ENCODE peak calls at places on chromosome 9, in ten cellular contexts. One of them, this sample, is unnamed.

GRCh38 chr9:90054810-90055209 is 450.0 kb downstream of the GADD45G start:
- DNase-seq in MM.1S: no peak
- DNase-seq in GM12865: no peak
- DNase-seq in neuronal stem cell: no peak
- DNase-seq in H7: no peak
- DNase-seq in right lobe of liver: no peak
- DNase-seq in activated CD8-positive, alpha-beta memory T cell treated with anti-CD3 and anti-CD28 coated beads, Interleukin-2, amount 50 U/mL, for 48 hours: no peak
- DNase-seq in left ventricle myocardium inferior: no peak
- DNase-seq in NCI-H1105 treated with DMSO at 0.1 percent for 48 hours: peak
- DNase-seq in endothelial cell: no peak
- DNase-seq in this sample: no peak

GRCh38 chr9:132003904-132004303 is 75.8 kb downstream of the MED27 start:
- DNase-seq in MM.1S: no peak
- DNase-seq in GM12865: no peak
- DNase-seq in neuronal stem cell: no peak
- DNase-seq in H7: peak
- DNase-seq in right lobe of liver: no peak
- DNase-seq in activated CD8-positive, alpha-beta memory T cell treated with anti-CD3 and anti-CD28 coated beads, Interleukin-2, amount 50 U/mL, for 48 hours: no peak
- DNase-seq in left ventricle myocardium inferior: no peak
- DNase-seq in NCI-H1105 treated with DMSO at 0.1 percent for 48 hours: no peak
- DNase-seq in endothelial cell: no peak
- DNase-seq in this sample: no peak

GRCh38 chr9:38708759-38709158 is 11.2 kb downstream of the FAM240B start:
- DNase-seq in MM.1S: no peak
- DNase-seq in GM12865: no peak
- DNase-seq in neuronal stem cell: no peak
- DNase-seq in H7: no peak
- DNase-seq in right lobe of liver: no peak
- DNase-seq in activated CD8-positive, alpha-beta memory T cell treated with anti-CD3 and anti-CD28 coated beads, Interleukin-2, amount 50 U/mL, for 48 hours: no peak
- DNase-seq in left ventricle myocardium inferior: no peak
- DNase-seq in NCI-H1105 treated with DMSO at 0.1 percent for 48 hours: no peak
- DNase-seq in endothelial cell: no peak
- DNase-seq in this sample: no peak

GRCh38 chr9:37778534-37778933 is 6.3 kb downstream of the EXOSC3 start:
- DNase-seq in MM.1S: no peak
- DNase-seq in GM12865: no peak
- DNase-seq in neuronal stem cell: no peak
- DNase-seq in H7: no peak
- DNase-seq in right lobe of liver: no peak
- DNase-seq in activated CD8-positive, alpha-beta memory T cell treated with anti-CD3 and anti-CD28 coated beads, Interleukin-2, amount 50 U/mL, for 48 hours: no peak
- DNase-seq in left ventricle myocardium inferior: no peak
- DNase-seq in NCI-H1105 treated with DMSO at 0.1 percent for 48 hours: no peak
- DNase-seq in endothelial cell: no peak
- DNase-seq in this sample: no peak

GRCh38 chr9:121133104-121133816 is 58.5 kb downstream of the CNTRL start:
- DNase-seq in MM.1S: no peak
- DNase-seq in GM12865: peak
- DNase-seq in neuronal stem cell: no peak
- DNase-seq in H7: no peak
- DNase-seq in right lobe of liver: no peak
- DNase-seq in activated CD8-positive, alpha-beta memory T cell treated with anti-CD3 and anti-CD28 coated beads, Interleukin-2, amount 50 U/mL, for 48 hours: peak
- DNase-seq in left ventricle myocardium inferior: no peak
- DNase-seq in NCI-H1105 treated with DMSO at 0.1 percent for 48 hours: no peak
- DNase-seq in endothelial cell: no peak
- DNase-seq in this sample: no peak

GRCh38 chr9:77908293-77908692 is 123.3 kb downstream of the GNAQ start:
- DNase-seq in MM.1S: no peak
- DNase-seq in GM12865: no peak
- DNase-seq in neuronal stem cell: no peak
- DNase-seq in H7: no peak
- DNase-seq in right lobe of liver: no peak
- DNase-seq in activated CD8-positive, alpha-beta memory T cell treated with anti-CD3 and anti-CD28 coated beads, Interleukin-2, amount 50 U/mL, for 48 hours: no peak
- DNase-seq in left ventricle myocardium inferior: no peak
- DNase-seq in NCI-H1105 treated with DMSO at 0.1 percent for 48 hours: no peak
- DNase-seq in endothelial cell: no peak
- DNase-seq in this sample: no peak

GRCh38 chr9:37944671-37945481 is 40.9 kb upstream of the SLC25A51 start:
- DNase-seq in MM.1S: no peak
- DNase-seq in GM12865: no peak
- DNase-seq in neuronal stem cell: peak
- DNase-seq in H7: no peak
- DNase-seq in right lobe of liver: no peak
- DNase-seq in activated CD8-positive, alpha-beta memory T cell treated with anti-CD3 and anti-CD28 coated beads, Interleukin-2, amount 50 U/mL, for 48 hours: no peak
- DNase-seq in left ventricle myocardium inferior: no peak
- DNase-seq in NCI-H1105 treated with DMSO at 0.1 percent for 48 hours: no peak
- DNase-seq in endothelial cell: no peak
- DNase-seq in this sample: no peak

GRCh38 chr9:137217276-137218211 is 4.5 kb downstream of the RNF208 start:
- DNase-seq in MM.1S: no peak
- DNase-seq in GM12865: no peak
- DNase-seq in neuronal stem cell: no peak
- DNase-seq in H7: peak
- DNase-seq in right lobe of liver: no peak
- DNase-seq in activated CD8-positive, alpha-beta memory T cell treated with anti-CD3 and anti-CD28 coated beads, Interleukin-2, amount 50 U/mL, for 48 hours: no peak
- DNase-seq in left ventricle myocardium inferior: peak
- DNase-seq in NCI-H1105 treated with DMSO at 0.1 percent for 48 hours: peak
- DNase-seq in endothelial cell: peak
- DNase-seq in this sample: no peak

GRCh38 chr9:35553670-35554543 is 51.2 kb upstream of the TESK1 start:
- DNase-seq in MM.1S: peak
- DNase-seq in GM12865: peak
- DNase-seq in neuronal stem cell: peak
- DNase-seq in H7: peak
- DNase-seq in right lobe of liver: no peak
- DNase-seq in activated CD8-positive, alpha-beta memory T cell treated with anti-CD3 and anti-CD28 coated beads, Interleukin-2, amount 50 U/mL, for 48 hours: no peak
- DNase-seq in left ventricle myocardium inferior: peak
- DNase-seq in NCI-H1105 treated with DMSO at 0.1 percent for 48 hours: no peak
- DNase-seq in endothelial cell: peak
- DNase-seq in this sample: no peak

GRCh38 chr9:2027761-2028160 is 12.6 kb downstream of the SMARCA2 start:
- DNase-seq in MM.1S: no peak
- DNase-seq in GM12865: no peak
- DNase-seq in neuronal stem cell: no peak
- DNase-seq in H7: no peak
- DNase-seq in right lobe of liver: no peak
- DNase-seq in activated CD8-positive, alpha-beta memory T cell treated with anti-CD3 and anti-CD28 coated beads, Interleukin-2, amount 50 U/mL, for 48 hours: no peak
- DNase-seq in left ventricle myocardium inferior: no peak
- DNase-seq in NCI-H1105 treated with DMSO at 0.1 percent for 48 hours: no peak
- DNase-seq in endothelial cell: no peak
- DNase-seq in this sample: no peak

GRCh38 chr9:33044677-33045282 is 19.7 kb downstream of the DNAJA1 start:
- DNase-seq in MM.1S: no peak
- DNase-seq in GM12865: no peak
- DNase-seq in neuronal stem cell: peak
- DNase-seq in H7: peak
- DNase-seq in right lobe of liver: peak
- DNase-seq in activated CD8-positive, alpha-beta memory T cell treated with anti-CD3 and anti-CD28 coated beads, Interleukin-2, amount 50 U/mL, for 48 hours: no peak
- DNase-seq in left ventricle myocardium inferior: no peak
- DNase-seq in NCI-H1105 treated with DMSO at 0.1 percent for 48 hours: peak
- DNase-seq in endothelial cell: peak
- DNase-seq in this sample: no peak

GRCh38 chr9:137307255-137308101 is 5.4 kb upstream of the NRARP start:
- DNase-seq in MM.1S: no peak
- DNase-seq in GM12865: no peak
- DNase-seq in neuronal stem cell: no peak
- DNase-seq in H7: peak
- DNase-seq in right lobe of liver: no peak
- DNase-seq in activated CD8-positive, alpha-beta memory T cell treated with anti-CD3 and anti-CD28 coated beads, Interleukin-2, amount 50 U/mL, for 48 hours: peak
- DNase-seq in left ventricle myocardium inferior: peak
- DNase-seq in NCI-H1105 treated with DMSO at 0.1 percent for 48 hours: no peak
- DNase-seq in endothelial cell: no peak
- DNase-seq in this sample: no peak

GRCh38 chr9:78089111-78089510 is 57.5 kb upstream of the GNAQ start:
- DNase-seq in MM.1S: no peak
- DNase-seq in GM12865: no peak
- DNase-seq in neuronal stem cell: no peak
- DNase-seq in H7: no peak
- DNase-seq in right lobe of liver: no peak
- DNase-seq in activated CD8-positive, alpha-beta memory T cell treated with anti-CD3 and anti-CD28 coated beads, Interleukin-2, amount 50 U/mL, for 48 hours: no peak
- DNase-seq in left ventricle myocardium inferior: no peak
- DNase-seq in NCI-H1105 treated with DMSO at 0.1 percent for 48 hours: no peak
- DNase-seq in endothelial cell: no peak
- DNase-seq in this sample: no peak

GRCh38 chr9:35510745-35511428 is 21.0 kb downstream of the RUSC2 start:
- DNase-seq in MM.1S: no peak
- DNase-seq in GM12865: no peak
- DNase-seq in neuronal stem cell: no peak
- DNase-seq in H7: no peak
- DNase-seq in right lobe of liver: peak
- DNase-seq in activated CD8-positive, alpha-beta memory T cell treated with anti-CD3 and anti-CD28 coated beads, Interleukin-2, amount 50 U/mL, for 48 hours: no peak
- DNase-seq in left ventricle myocardium inferior: peak
- DNase-seq in NCI-H1105 treated with DMSO at 0.1 percent for 48 hours: no peak
- DNase-seq in endothelial cell: no peak
- DNase-seq in this sample: peak

GRCh38 chr9:70389188-70389587 is 25.3 kb downstream of the KLF9 start:
- DNase-seq in MM.1S: no peak
- DNase-seq in GM12865: no peak
- DNase-seq in neuronal stem cell: no peak
- DNase-seq in H7: no peak
- DNase-seq in right lobe of liver: no peak
- DNase-seq in activated CD8-positive, alpha-beta memory T cell treated with anti-CD3 and anti-CD28 coated beads, Interleukin-2, amount 50 U/mL, for 48 hours: no peak
- DNase-seq in left ventricle myocardium inferior: no peak
- DNase-seq in NCI-H1105 treated with DMSO at 0.1 percent for 48 hours: no peak
- DNase-seq in endothelial cell: no peak
- DNase-seq in this sample: no peak

GRCh38 chr9:69951411-69951810 is 92.2 kb upstream of the MAMDC2 start:
- DNase-seq in MM.1S: no peak
- DNase-seq in GM12865: no peak
- DNase-seq in neuronal stem cell: no peak
- DNase-seq in H7: no peak
- DNase-seq in right lobe of liver: no peak
- DNase-seq in activated CD8-positive, alpha-beta memory T cell treated with anti-CD3 and anti-CD28 coated beads, Interleukin-2, amount 50 U/mL, for 48 hours: no peak
- DNase-seq in left ventricle myocardium inferior: no peak
- DNase-seq in NCI-H1105 treated with DMSO at 0.1 percent for 48 hours: no peak
- DNase-seq in endothelial cell: no peak
- DNase-seq in this sample: no peak

GRCh38 chr9:95605087-95605486 is 88.3 kb upstream of the PTCH1 start:
- DNase-seq in MM.1S: no peak
- DNase-seq in GM12865: no peak
- DNase-seq in neuronal stem cell: peak
- DNase-seq in H7: peak
- DNase-seq in right lobe of liver: no peak
- DNase-seq in activated CD8-positive, alpha-beta memory T cell treated with anti-CD3 and anti-CD28 coated beads, Interleukin-2, amount 50 U/mL, for 48 hours: no peak
- DNase-seq in left ventricle myocardium inferior: no peak
- DNase-seq in NCI-H1105 treated with DMSO at 0.1 percent for 48 hours: no peak
- DNase-seq in endothelial cell: no peak
- DNase-seq in this sample: no peak

GRCh38 chr9:71323357-71323756 is 201.9 kb upstream of the TRPM3 start:
- DNase-seq in MM.1S: no peak
- DNase-seq in GM12865: no peak
- DNase-seq in neuronal stem cell: no peak
- DNase-seq in H7: no peak
- DNase-seq in right lobe of liver: no peak
- DNase-seq in activated CD8-positive, alpha-beta memory T cell treated with anti-CD3 and anti-CD28 coated beads, Interleukin-2, amount 50 U/mL, for 48 hours: no peak
- DNase-seq in left ventricle myocardium inferior: no peak
- DNase-seq in NCI-H1105 treated with DMSO at 0.1 percent for 48 hours: no peak
- DNase-seq in endothelial cell: no peak
- DNase-seq in this sample: no peak

GRCh38 chr9:38651400-38652042 is 31.1 kb upstream of the ANKRD18A start:
- DNase-seq in MM.1S: no peak
- DNase-seq in GM12865: peak
- DNase-seq in neuronal stem cell: no peak
- DNase-seq in H7: no peak
- DNase-seq in right lobe of liver: no peak
- DNase-seq in activated CD8-positive, alpha-beta memory T cell treated with anti-CD3 and anti-CD28 coated beads, Interleukin-2, amount 50 U/mL, for 48 hours: no peak
- DNase-seq in left ventricle myocardium inferior: peak
- DNase-seq in NCI-H1105 treated with DMSO at 0.1 percent for 48 hours: no peak
- DNase-seq in endothelial cell: no peak
- DNase-seq in this sample: no peak

GRCh38 chr9:128656416-128657343 is at the start of gene DYNC2I2:
- DNase-seq in MM.1S: peak
- DNase-seq in GM12865: peak
- DNase-seq in neuronal stem cell: peak
- DNase-seq in H7: peak
- DNase-seq in right lobe of liver: peak
- DNase-seq in activated CD8-positive, alpha-beta memory T cell treated with anti-CD3 and anti-CD28 coated beads, Interleukin-2, amount 50 U/mL, for 48 hours: peak
- DNase-seq in left ventricle myocardium inferior: peak
- DNase-seq in NCI-H1105 treated with DMSO at 0.1 percent for 48 hours: peak
- DNase-seq in endothelial cell: peak
- DNase-seq in this sample: no peak

GRCh38 chr9:2872307-2872940 is 28.5 kb upstream of the PUM3 start:
- DNase-seq in MM.1S: no peak
- DNase-seq in GM12865: no peak
- DNase-seq in neuronal stem cell: peak
- DNase-seq in H7: peak
- DNase-seq in right lobe of liver: no peak
- DNase-seq in activated CD8-positive, alpha-beta memory T cell treated with anti-CD3 and anti-CD28 coated beads, Interleukin-2, amount 50 U/mL, for 48 hours: no peak
- DNase-seq in left ventricle myocardium inferior: no peak
- DNase-seq in NCI-H1105 treated with DMSO at 0.1 percent for 48 hours: peak
- DNase-seq in endothelial cell: peak
- DNase-seq in this sample: no peak

GRCh38 chr9:107707419-107707837 is 217.9 kb upstream of the KLF4 start:
- DNase-seq in MM.1S: no peak
- DNase-seq in GM12865: no peak
- DNase-seq in neuronal stem cell: no peak
- DNase-seq in H7: no peak
- DNase-seq in right lobe of liver: no peak
- DNase-seq in activated CD8-positive, alpha-beta memory T cell treated with anti-CD3 and anti-CD28 coated beads, Interleukin-2, amount 50 U/mL, for 48 hours: no peak
- DNase-seq in left ventricle myocardium inferior: no peak
- DNase-seq in NCI-H1105 treated with DMSO at 0.1 percent for 48 hours: no peak
- DNase-seq in endothelial cell: no peak
- DNase-seq in this sample: no peak

GRCh38 chr9:22147818-22148573 is 138.9 kb upstream of the CDKN2B start:
- DNase-seq in MM.1S: no peak
- DNase-seq in GM12865: no peak
- DNase-seq in neuronal stem cell: no peak
- DNase-seq in H7: no peak
- DNase-seq in right lobe of liver: no peak
- DNase-seq in activated CD8-positive, alpha-beta memory T cell treated with anti-CD3 and anti-CD28 coated beads, Interleukin-2, amount 50 U/mL, for 48 hours: no peak
- DNase-seq in left ventricle myocardium inferior: no peak
- DNase-seq in NCI-H1105 treated with DMSO at 0.1 percent for 48 hours: no peak
- DNase-seq in endothelial cell: no peak
- DNase-seq in this sample: no peak

GRCh38 chr9:34125681-34126206 is 754 bp downstream of the DCAF12 start:
- DNase-seq in MM.1S: peak
- DNase-seq in GM12865: peak
- DNase-seq in neuronal stem cell: no peak
- DNase-seq in H7: peak
- DNase-seq in right lobe of liver: no peak
- DNase-seq in activated CD8-positive, alpha-beta memory T cell treated with anti-CD3 and anti-CD28 coated beads, Interleukin-2, amount 50 U/mL, for 48 hours: peak
- DNase-seq in left ventricle myocardium inferior: no peak
- DNase-seq in NCI-H1105 treated with DMSO at 0.1 percent for 48 hours: no peak
- DNase-seq in endothelial cell: peak
- DNase-seq in this sample: no peak

GRCh38 chr9:134858051-134858841 is 22.4 kb upstream of the FCN2 start:
- DNase-seq in MM.1S: no peak
- DNase-seq in GM12865: peak
- DNase-seq in neuronal stem cell: no peak
- DNase-seq in H7: peak
- DNase-seq in right lobe of liver: no peak
- DNase-seq in activated CD8-positive, alpha-beta memory T cell treated with anti-CD3 and anti-CD28 coated beads, Interleukin-2, amount 50 U/mL, for 48 hours: peak
- DNase-seq in left ventricle myocardium inferior: no peak
- DNase-seq in NCI-H1105 treated with DMSO at 0.1 percent for 48 hours: peak
- DNase-seq in endothelial cell: no peak
- DNase-seq in this sample: no peak

GRCh38 chr9:128099932-128100491 is 27.5 kb downstream of the PTGES2 start:
- DNase-seq in MM.1S: no peak
- DNase-seq in GM12865: no peak
- DNase-seq in neuronal stem cell: no peak
- DNase-seq in H7: no peak
- DNase-seq in right lobe of liver: peak
- DNase-seq in activated CD8-positive, alpha-beta memory T cell treated with anti-CD3 and anti-CD28 coated beads, Interleukin-2, amount 50 U/mL, for 48 hours: no peak
- DNase-seq in left ventricle myocardium inferior: no peak
- DNase-seq in NCI-H1105 treated with DMSO at 0.1 percent for 48 hours: no peak
- DNase-seq in endothelial cell: no peak
- DNase-seq in this sample: no peak

This sample was measured in vagina.